ENCODE peak calls at places on chromosomes 5 and 9, in ten cellular contexts. P is GM13976, Y is left ventricle myocardium inferior, R is lung, I is GM23338, L is sigmoid colon, Z is neural crest cell, X is brain microvascular endothelial cell, U is osteocyte, A is HCT116. G is an unnamed sample.

GRCh38 chr9:133359420-133360175 is 3.2 kb downstream of the SURF2 start:
- DNase-seq in U (no peak), Y (no peak), Z (no peak), P (no peak), R (no peak), I (peak; percentile 72), A (no peak), X (no peak), L (no peak), G (no peak)

GRCh38 chr5:158840193-158840592 is 259.5 kb downstream of the EBF1 start:
- DNase-seq in A (no peak), P (no peak), X (no peak), L (no peak), Z (no peak), Y (no peak), U (no peak), R (no peak), I (no peak), G (no peak)

GRCh38 chr9:91945277-91946074 is 4.6 kb downstream of the ROR2 start:
- DNase-seq in P (no peak), L (peak; percentile 94), I (peak; percentile 70), R (no peak), Y (no peak), Z (no peak), X (no peak), A (no peak), U (peak; percentile 46), G (no peak)

GRCh38 chr5:65805082-65805481 is 83.1 kb downstream of the NLN start:
- DNase-seq in R (no peak), A (no peak), L (no peak), X (no peak), I (no peak), P (no peak), Z (no peak), Y (no peak), U (no peak), G (no peak)

GRCh38 chr5:34555699-34556513 is 100.2 kb upstream of the RAI14 start:
- DNase-seq in A (no peak), X (no peak), I (no peak), Z (no peak), R (no peak), L (no peak), U (no peak), Y (no peak), P (no peak), G (no peak)

GRCh38 chr9:27633754-27634153 is 60.5 kb upstream of the C9orf72 start:
- DNase-seq in Z (no peak), I (no peak), Y (no peak), U (no peak), P (no peak), A (no peak), R (no peak), X (no peak), L (no peak), G (no peak)

GRCh38 chr9:122090287-122090883 is 2.7 kb downstream of the TTLL11 start:
- DNase-seq in R (no peak), U (peak; percentile 34), A (no peak), P (no peak), Y (no peak), I (no peak), Z (no peak), X (no peak), L (no peak), G (no peak)

GRCh38 chr5:18720002-18720401 is 1085.7 kb downstream of the TAF11L14 start:
- DNase-seq in L (no peak), R (no peak), Z (no peak), X (no peak), U (no peak), A (no peak), P (no peak), I (no peak), Y (no peak), G (no peak)

GRCh38 chr5:34570721-34571379 is 85.3 kb upstream of the RAI14 start:
- DNase-seq in I (no peak), X (peak; percentile 74), Z (no peak), U (no peak), Y (no peak), R (no peak), P (no peak), L (no peak), A (no peak), G (no peak)

GRCh38 chr5:765948-766631 is 18.4 kb downstream of the ZDHHC11B start:
- DNase-seq in A (no peak), L (no peak), Z (no peak), I (no peak), R (no peak), X (no peak), Y (no peak), U (peak; percentile 86), P (no peak), G (peak; percentile 10)

GRCh38 chr9:76725181-76725580 is 39.1 kb upstream of the PCA3 start:
- DNase-seq in A (no peak), X (no peak), L (no peak), U (no peak), Z (no peak), I (no peak), Y (no peak), R (no peak), P (no peak), G (no peak)

GRCh38 chr9:79195904-79196303 is 375.9 kb upstream of the TLE4 start:
- DNase-seq in A (no peak), U (no peak), P (no peak), R (no peak), Y (no peak), L (no peak), I (no peak), Z (no peak), X (peak; percentile 55), G (no peak)

GRCh38 chr9:126207256-126207655 is 119.4 kb upstream of the MVB12B start:
- DNase-seq in Z (no peak), P (no peak), L (no peak), R (no peak), Y (peak; percentile 45), X (no peak), A (no peak), I (no peak), U (no peak), G (no peak)

GRCh38 chr9:127258884-127259471 is 5.6 kb upstream of the GARNL3 start:
- DNase-seq in Y (no peak), Z (no peak), U (no peak), A (no peak), R (no peak), P (no peak), L (no peak), X (no peak), I (no peak), G (no peak)

DNA sequence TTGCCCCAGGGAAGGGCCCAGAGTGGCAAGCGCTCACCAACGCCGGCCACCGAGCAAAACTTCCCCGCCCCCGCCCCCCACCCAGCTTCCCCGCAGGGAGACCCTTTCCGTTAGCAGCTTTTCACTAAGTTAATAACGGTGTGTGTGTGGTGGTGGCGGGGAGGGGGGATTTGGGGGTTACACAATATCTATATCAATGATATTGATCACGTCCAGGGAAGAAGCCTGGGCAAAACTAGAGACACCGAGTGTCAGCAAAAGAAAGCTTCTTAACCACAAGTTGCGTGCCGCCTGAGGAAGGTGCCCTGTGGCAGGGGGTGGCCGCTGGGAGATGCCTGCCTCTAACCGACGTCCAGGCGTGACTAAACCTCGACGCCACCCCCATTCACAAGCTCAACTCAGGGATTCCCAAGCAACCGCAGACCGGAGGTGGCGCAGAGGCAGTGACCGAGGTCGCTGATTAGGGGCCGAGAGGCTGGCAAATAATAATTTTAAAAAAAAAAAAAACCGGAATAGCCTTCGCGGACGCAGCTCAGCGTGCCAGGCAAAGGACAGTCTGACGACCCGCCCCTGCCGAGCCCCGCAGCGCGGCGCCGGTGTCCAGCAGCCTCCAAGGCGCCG is 222.5 kb downstream of the MEF2C start:
- DNase-seq in R (no peak), Y (no peak), U (no peak), Z (no peak), I (peak; percentile 73), X (no peak), A (peak; percentile 8), P (no peak), L (no peak), G (no peak)
- TF ChIP-seq CTCF in R (no peak), Y (no peak), U (no peak), Z (no peak), I (no peak), X (no peak), A (no peak), P (no peak), L (no peak), G (no peak)

GRCh38 chr9:120877276-120878034 is 467 bp upstream of the PHF19 start:
- DNase-seq in X (peak; percentile 20), I (peak; percentile 73), A (no peak), P (peak; percentile 89), U (peak; percentile 87), L (peak; percentile 84), Y (peak; percentile 74), Z (peak; percentile 65), R (no peak), G (peak; percentile 56)
- TF ChIP-seq CTCF in X (peak; percentile 4), I (no peak), A (no peak), P (peak; percentile 28), U (peak; percentile 8), L (no peak), Y (peak; percentile 24), Z (no peak), R (no peak), G (no peak)

GRCh38 chr9:21585756-21586752 is 103.9 kb upstream of the IFNE start:
- DNase-seq in R (no peak), I (no peak), X (no peak), A (no peak), U (no peak), Y (no peak), Z (no peak), P (no peak), L (no peak), G (no peak)
- TF ChIP-seq CTCF in R (no peak), I (peak; percentile 22), X (peak; percentile 50), A (peak; percentile 40), U (peak; percentile 17), Y (no peak), Z (no peak), P (no peak), L (no peak), G (no peak)

GRCh38 chr9:88590558-88591146 is 55.7 kb downstream of the NXNL2 start:
- DNase-seq in U (peak; percentile 42), I (peak; percentile 74), Z (no peak), L (no peak), A (no peak), Y (no peak), R (no peak), P (no peak), X (no peak), G (no peak)
- TF ChIP-seq CTCF in U (no peak), I (peak; percentile 59), Z (no peak), L (no peak), A (peak; percentile 49), Y (no peak), R (no peak), P (peak; percentile 12), X (peak; percentile 16), G (no peak)